ENCODE peak calls at places on chromosomes 4 and X, in four cellular contexts. L is K562, O is A549, Q is spleen. Z is an unnamed sample.

GRCh38 chr4:65954416-65954815 is 284.1 kb upstream of the EPHA5 start:
- DNase-seq in L (no peak), O (no peak), Q (no peak), Z (no peak)

GRCh38 chr4:3683077-3683743 is 83.0 kb upstream of the ADRA2C start:
- DNase-seq in L (no peak), O (no peak), Q (peak; percentile 66), Z (no peak)

GRCh38 chr4:168174308-168174707 is 82.0 kb downstream of the ANXA10 start:
- DNase-seq in L (no peak), O (no peak), Q (no peak), Z (no peak)

GRCh38 chrX:117095393-117095792 is 632.6 kb upstream of the CT83 start:
- DNase-seq in L (no peak), O (no peak), Q (no peak), Z (no peak)

GRCh38 chr4:78707268-78707667 is 68.9 kb upstream of the BMP2K start:
- DNase-seq in L (no peak), O (no peak), Q (no peak), Z (no peak)

GRCh38 chr4:80062527-80062926 is 10.5 kb downstream of the ANTXR2 start:
- DNase-seq in L (peak; percentile 16), O (no peak), Q (no peak), Z (no peak)

GRCh38 chrX:136395271-136395670 is 92.5 kb upstream of the BRS3 start:
- DNase-seq in L (no peak), O (no peak), Q (no peak), Z (no peak)

GRCh38 chr4:98919996-98920395 is 8.9 kb downstream of the EIF4E start:
- DNase-seq in L (no peak), O (no peak), Q (no peak), Z (no peak)

GRCh38 chrX:39519213-39519544 is 578.6 kb downstream of the BCOR start:
- DNase-seq in L (no peak), O (no peak), Q (no peak), Z (peak; percentile 57)

GRCh38 chr4:140372607-140373327 is 679 bp upstream of the SCOC start:
- DNase-seq in L (peak; percentile 32), O (peak; percentile 40), Q (no peak), Z (peak; percentile 6)

GRCh38 chrX:43870758-43871419 is 11.4 kb downstream of the MAOB start:
- DNase-seq in L (no peak), O (no peak), Q (no peak), Z (peak; percentile 59)

GRCh38 chr4:141702472-141703182 is 66.2 kb downstream of the IL15 start:
- DNase-seq in L (no peak), O (no peak), Q (no peak), Z (peak; percentile 69)

GRCh38 chr4:107619065-107619464 is 101.0 kb downstream of the PAPSS1 start:
- DNase-seq in L (no peak), O (no peak), Q (no peak), Z (peak; percentile 34)

GRCh38 chrX:46967547-46967946 is 55.3 kb downstream of the JADE3 start:
- DNase-seq in L (no peak), O (no peak), Q (no peak), Z (peak; percentile 19)

GRCh38 chrX:17713288-17713687 is 24.0 kb upstream of the SCML1 start:
- DNase-seq in L (no peak), O (no peak), Q (no peak), Z (no peak)

GRCh38 chr4:38902695-38903094 is 35.1 kb downstream of the FAM114A1 start:
- DNase-seq in L (peak; percentile 18), O (peak; percentile 44), Q (no peak), Z (no peak)

GRCh38 chr4:40858946-40859345 is 109.2 kb downstream of the NSUN7 start:
- DNase-seq in L (no peak), O (no peak), Q (no peak), Z (no peak)

GRCh38 chr4:40856836-40857362 is 107.1 kb downstream of the NSUN7 start:
- DNase-seq in L (peak; percentile 83), O (peak; percentile 55), Q (peak; percentile 94), Z (peak; percentile 78)
- H3K27ac ChIP-seq in L (no peak overlapping the region), O (peak overlapping the region; percentile 74), Q (no peak overlapping the region), Z (no peak overlapping the region)

DNA sequence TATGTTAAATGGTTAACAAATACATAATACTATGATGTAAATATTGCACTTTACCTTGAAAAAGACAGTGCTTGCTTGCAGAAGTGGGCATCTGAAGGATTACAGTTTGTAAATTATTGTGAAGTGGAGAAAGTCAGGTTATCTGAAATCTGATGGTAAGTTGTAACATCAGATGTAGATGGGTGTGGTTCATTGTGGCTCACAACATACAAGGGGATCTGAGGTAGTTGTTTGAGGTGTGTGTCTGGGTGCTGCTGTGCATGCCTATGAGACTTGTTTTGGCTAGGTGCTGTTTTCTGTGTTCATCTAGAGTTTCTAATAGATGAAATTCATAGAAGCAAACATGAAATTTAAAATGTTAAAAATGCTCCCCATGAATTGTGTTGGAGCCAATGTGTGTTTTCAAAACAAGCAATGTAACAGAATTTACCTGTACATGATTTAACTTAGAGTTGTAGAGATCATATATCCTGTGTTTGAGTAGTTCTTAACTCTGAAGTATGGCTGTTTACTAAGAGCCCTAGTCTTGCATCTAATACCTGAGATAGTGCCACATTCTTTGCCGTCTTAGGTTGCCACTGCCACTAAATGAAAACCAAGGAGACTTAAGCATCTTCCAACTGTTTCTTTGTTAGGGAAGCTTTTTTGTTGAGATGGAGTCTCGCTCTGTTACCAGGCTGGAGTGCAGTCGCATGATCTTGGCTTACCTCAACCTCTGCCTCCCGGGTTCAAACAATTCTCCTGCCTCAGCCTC is 11.9 kb upstream of the NDUFC1 start:
- DNase-seq in L (no peak), O (no peak), Q (no peak), Z (no peak)
- H3K27ac ChIP-seq in L (peak overlapping the region; percentile 35), O (no peak overlapping the region), Q (peak overlapping the region; percentile 75), Z (no peak overlapping the region)

GRCh38 chrX:149312936-149313432 is 192.1 kb downstream of the IDS start:
- DNase-seq in L (no peak), O (no peak), Q (no peak), Z (no peak)
- H3K27ac ChIP-seq in L (no peak overlapping the region), O (no peak overlapping the region), Q (no peak overlapping the region), Z (no peak overlapping the region)

DNA sequence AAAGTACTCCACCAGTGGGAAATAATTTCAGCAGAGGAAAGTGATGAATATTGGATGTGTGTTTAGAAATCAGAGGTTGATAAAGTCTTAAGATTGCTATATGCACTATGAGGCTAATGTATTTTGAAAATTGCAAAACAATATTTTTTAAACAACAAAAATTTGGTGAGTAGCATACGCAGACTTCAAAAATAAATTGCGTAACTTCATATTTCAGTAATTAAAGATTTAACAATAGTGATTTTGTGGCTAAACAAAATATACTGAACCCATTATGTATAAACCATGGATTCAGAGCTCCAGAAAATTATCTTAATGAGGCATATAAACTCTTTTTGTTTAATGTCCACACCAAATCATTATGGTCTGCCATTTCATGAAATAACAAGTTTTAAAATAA is 3.3 kb upstream of the TAPT1 start:
- DNase-seq in L (no peak), O (no peak), Q (no peak), Z (no peak)
- H3K27ac ChIP-seq in L (no peak overlapping the region), O (no peak overlapping the region), Q (peak overlapping the region; percentile 99), Z (no peak overlapping the region)

GRCh38 chrX:95628796-95629195 is 1055.8 kb upstream of the DIAPH2 start:
- DNase-seq in L (no peak), O (no peak), Q (no peak), Z (no peak)

GRCh38 chrX:95629737-95630136 is 1054.9 kb upstream of the DIAPH2 start:
- DNase-seq in L (no peak), O (no peak), Q (no peak), Z (no peak)

GRCh38 chrX:95626748-95627147 is 1057.9 kb upstream of the DIAPH2 start:
- DNase-seq in L (no peak), O (no peak), Q (no peak), Z (no peak)
- H3K27ac ChIP-seq in L (no peak overlapping the region), O (no peak overlapping the region), Q (no peak overlapping the region), Z (no peak overlapping the region)

GRCh38 chrX:28590394-28590793 is 3.1 kb downstream of the IL1RAPL1 start:
- DNase-seq in L (no peak), O (no peak), Q (no peak), Z (no peak)
- H3K27ac ChIP-seq in L (no peak overlapping the region), O (no peak overlapping the region), Q (no peak overlapping the region), Z (no peak overlapping the region)

DNA sequence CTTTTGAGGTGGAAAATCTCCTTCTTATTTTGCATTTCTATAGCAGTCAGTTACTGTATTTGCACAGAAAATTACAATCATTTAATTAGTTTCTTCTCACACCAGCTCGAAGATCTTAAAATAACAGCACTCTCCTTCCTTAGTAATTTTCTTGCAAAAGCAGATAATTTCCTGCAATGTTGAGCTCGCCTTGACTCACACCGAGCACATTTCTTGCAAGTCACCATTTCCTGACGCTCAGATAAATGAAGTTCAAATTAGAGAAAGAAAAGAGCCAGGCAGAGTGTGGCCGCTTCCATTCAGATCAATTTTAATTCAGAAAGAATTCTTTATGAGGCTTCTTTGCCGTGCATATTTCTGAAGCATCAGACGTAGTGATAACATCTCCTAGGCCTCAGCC is 10.1 kb downstream of the SORCS2 start:
- DNase-seq in L (no peak), O (no peak), Q (no peak), Z (no peak)
- H3K27ac ChIP-seq in L (no peak overlapping the region), O (peak overlapping the region; percentile 43), Q (no peak overlapping the region), Z (no peak overlapping the region)

GRCh38 chr4:120842046-120842445 is 80.5 kb downstream of the PRDM5 start:
- DNase-seq in L (no peak), O (no peak), Q (no peak), Z (no peak)

GRCh38 chr4:120839974-120840751 is 82.4 kb downstream of the PRDM5 start:
- DNase-seq in L (no peak), O (no peak), Q (peak; percentile 66), Z (no peak)

GRCh38 chr4:120841580-120841979 is 80.9 kb downstream of the PRDM5 start:
- DNase-seq in L (no peak), O (no peak), Q (no peak), Z (no peak)

GRCh38 chr4:120838784-120839183 is 83.7 kb downstream of the PRDM5 start:
- DNase-seq in L (no peak), O (no peak), Q (peak; percentile 65), Z (no peak)

DNA sequence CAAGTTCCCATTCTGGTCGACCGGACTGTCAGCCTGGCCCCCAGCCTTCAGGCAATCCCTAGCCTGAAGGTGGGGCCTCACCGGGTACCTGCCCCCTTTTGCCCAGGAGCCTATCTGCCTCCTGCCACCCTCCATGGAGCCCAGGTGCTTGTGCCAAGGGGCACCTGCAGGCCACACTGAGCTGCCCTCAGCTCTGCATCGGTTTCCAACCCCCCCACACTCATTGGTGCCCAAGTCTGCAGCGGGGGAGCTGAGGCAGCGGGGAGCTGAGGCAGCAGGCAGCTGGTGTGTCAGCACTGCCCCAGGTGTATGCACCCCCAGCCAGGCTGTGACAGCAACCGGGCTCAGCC is 82.9 kb downstream of the PRDM5 start:
- DNase-seq in L (no peak), O (no peak), Q (no peak), Z (no peak)
- H3K27ac ChIP-seq in L (no peak overlapping the region), O (no peak overlapping the region), Q (no peak overlapping the region), Z (no peak overlapping the region)

GRCh38 chr4:118338518-118338917 is 14.3 kb downstream of the PRSS12 start:
- DNase-seq in L (no peak), O (no peak), Q (no peak), Z (no peak)
- H3K27ac ChIP-seq in L (no peak overlapping the region), O (no peak overlapping the region), Q (no peak overlapping the region), Z (no peak overlapping the region)

Z was measured in thyroid gland.